ENCODE peak calls at places on chromosome 12, in ten cellular contexts. G is fibroblast of lung, W is H1, F is DND-41, Z is astrocyte, Q is GM23248, I is MM.1S, P is HepG2, X is neural progenitor cell, N is K562. B is an unnamed sample.

GRCh38 chr12:130879212-130879686 is 7.4 kb downstream of the RAN start:
- DNase-seq in W (no peak), I (peak; percentile 78), G (no peak), N (no peak), P (no peak), F (no peak), Z (no peak), X (no peak), Q (no peak), B (no peak)

GRCh38 chr12:112008918-112009317 is 4.0 kb downstream of the TMEM116 start:
- DNase-seq in Q (no peak), F (no peak), X (no peak), W (no peak), G (no peak), Z (no peak), N (no peak), I (no peak), P (no peak), B (no peak)

GRCh38 chr12:95446511-95446910 is 27.4 kb upstream of the METAP2 start:
- DNase-seq in X (peak; percentile 77), G (peak; percentile 44), F (no peak), N (peak; percentile 30), Q (no peak), W (peak; percentile 5), Z (peak; percentile 15), I (no peak), P (peak; percentile 25), B (no peak)

GRCh38 chr12:547883-548470 is 88.2 kb downstream of the B4GALNT3 start:
- DNase-seq in Q (no peak), X (no peak), P (no peak), G (no peak), I (no peak), N (no peak), W (no peak), Z (no peak), F (no peak), B (no peak)

GRCh38 chr12:76455582-76456345 is 103.8 kb downstream of the OSBPL8 start:
- DNase-seq in G (peak; percentile 90), Z (peak; percentile 90), I (peak; percentile 53), P (peak; percentile 62), Q (peak; percentile 93), W (no peak), F (peak; percentile 8), X (peak; percentile 60), N (peak; percentile 19), B (peak; percentile 95)

GRCh38 chr12:55629058-55629841 is 7.4 kb upstream of the OR10P1 start:
- DNase-seq in W (no peak), I (no peak), P (no peak), Z (no peak), N (no peak), X (no peak), Q (peak; percentile 11), F (no peak), G (no peak), B (no peak)

GRCh38 chr12:13004986-13005385 is 4.9 kb upstream of the HEBP1 start:
- DNase-seq in G (no peak), F (no peak), X (no peak), Q (no peak), Z (no peak), N (no peak), W (no peak), I (no peak), P (no peak), B (no peak)

GRCh38 chr12:132602578-132603239 is 7.7 kb downstream of the LRCOL1 start:
- DNase-seq in Q (no peak), F (no peak), N (no peak), G (no peak), P (no peak), W (no peak), X (peak; percentile 53), Z (no peak), I (no peak), B (no peak)

GRCh38 chr12:112894128-112894527 is 12.6 kb upstream of the OAS1 start:
- DNase-seq in Q (no peak), I (peak; percentile 25), Z (no peak), G (no peak), F (no peak), P (no peak), N (no peak), W (no peak), X (no peak), B (no peak)

GRCh38 chr12:5251092-5251491 is 180.8 kb upstream of the NTF3 start:
- DNase-seq in W (no peak), Q (no peak), G (no peak), F (no peak), X (no peak), I (no peak), P (no peak), N (no peak), Z (no peak), B (no peak)

GRCh38 chr12:13102481-13103195 is 829 bp downstream of the GSG1 start:
- DNase-seq in W (no peak), G (peak; percentile 66), I (no peak), P (no peak), Q (peak; percentile 68), Z (no peak), X (no peak), F (no peak), N (no peak), B (no peak)

GRCh38 chr12:69097619-69098368 is 141.6 kb upstream of the CPSF6 start:
- DNase-seq in X (no peak), F (no peak), Z (peak; percentile 82), Q (peak; percentile 72), W (no peak), I (no peak), P (no peak), N (no peak), G (no peak), B (peak; percentile 63)

GRCh38 chr12:15268927-15269552 is 47.8 kb upstream of the RERG start:
- DNase-seq in P (peak; percentile 64), X (peak; percentile 73), W (no peak), Q (peak; percentile 72), Z (peak; percentile 43), N (peak; percentile 37), I (peak; percentile 67), G (peak; percentile 87), F (peak; percentile 53), B (peak; percentile 56)

GRCh38 chr12:84986586-84986985 is 49.5 kb downstream of the TSPAN19 start:
- DNase-seq in W (no peak), G (peak; percentile 82), F (no peak), X (no peak), Z (no peak), I (no peak), N (no peak), Q (peak; percentile 40), P (no peak), B (no peak)

GRCh38 chr12:55227643-55228042 is 6.8 kb downstream of the OR10A7 start:
- DNase-seq in X (no peak), G (peak; percentile 9), F (no peak), N (no peak), P (no peak), Q (no peak), Z (no peak), I (no peak), W (no peak), B (no peak)

GRCh38 chr12:7175493-7175892 is 14.0 kb upstream of the PEX5 start:
- DNase-seq in F (no peak), N (no peak), W (no peak), G (peak; percentile 12), Z (no peak), X (no peak), I (no peak), Q (peak; percentile 72), P (no peak), B (peak; percentile 17)

GRCh38 chr12:11853126-11853525 is 203.7 kb downstream of the ETV6 start:
- DNase-seq in F (no peak), I (no peak), Z (no peak), P (no peak), W (no peak), N (no peak), G (no peak), Q (no peak), X (no peak), B (no peak)
- H3K9ac ChIP-seq in F (no peak overlapping the region), I (no peak overlapping the region), Z (no peak overlapping the region), P (no peak overlapping the region), W (no peak overlapping the region), N (no peak overlapping the region), G (no peak overlapping the region), Q (no peak overlapping the region), X (no peak overlapping the region), B (no peak overlapping the region)

DNA sequence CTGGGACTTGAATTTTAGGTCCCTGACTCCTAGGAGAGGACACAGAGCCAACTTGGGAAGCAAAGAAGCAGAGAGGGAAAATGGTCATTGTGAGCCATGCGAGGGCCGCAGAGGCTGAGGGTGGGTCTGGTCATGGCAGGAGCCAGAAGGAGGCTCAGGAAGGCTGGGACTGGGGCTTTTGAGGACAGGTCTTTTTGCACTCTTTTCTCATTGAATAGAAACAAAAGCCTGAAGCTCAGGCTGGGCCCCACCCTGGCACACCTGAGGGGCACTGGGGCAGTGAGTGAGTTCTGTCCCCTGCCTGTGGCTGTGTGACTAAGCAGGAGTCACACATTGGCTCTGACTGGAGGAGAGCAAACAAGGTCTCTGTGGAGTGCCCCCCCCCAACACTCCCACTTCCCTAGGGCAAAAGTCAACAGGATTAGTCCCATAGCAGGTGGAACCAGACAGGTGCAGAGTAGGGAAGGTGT is 2.8 kb downstream of the KRT7 start:
- DNase-seq in G (no peak), N (no peak), I (no peak), F (no peak), P (no peak), Z (no peak), X (no peak), W (no peak), Q (no peak), B (peak; percentile 95)
- H4K20me1 ChIP-seq in G (no peaks in the 10 kb centered on the region), N (peaks cover 14% of the 10 kb centered on the region), I (no peaks in the 10 kb centered on the region), F (no peaks in the 10 kb centered on the region), P (no peaks in the 10 kb centered on the region), Z (no peaks in the 10 kb centered on the region), X (no peaks in the 10 kb centered on the region), W (no peaks in the 10 kb centered on the region), Q (no peaks in the 10 kb centered on the region), B (peaks cover 36% of the 10 kb centered on the region)

DNA sequence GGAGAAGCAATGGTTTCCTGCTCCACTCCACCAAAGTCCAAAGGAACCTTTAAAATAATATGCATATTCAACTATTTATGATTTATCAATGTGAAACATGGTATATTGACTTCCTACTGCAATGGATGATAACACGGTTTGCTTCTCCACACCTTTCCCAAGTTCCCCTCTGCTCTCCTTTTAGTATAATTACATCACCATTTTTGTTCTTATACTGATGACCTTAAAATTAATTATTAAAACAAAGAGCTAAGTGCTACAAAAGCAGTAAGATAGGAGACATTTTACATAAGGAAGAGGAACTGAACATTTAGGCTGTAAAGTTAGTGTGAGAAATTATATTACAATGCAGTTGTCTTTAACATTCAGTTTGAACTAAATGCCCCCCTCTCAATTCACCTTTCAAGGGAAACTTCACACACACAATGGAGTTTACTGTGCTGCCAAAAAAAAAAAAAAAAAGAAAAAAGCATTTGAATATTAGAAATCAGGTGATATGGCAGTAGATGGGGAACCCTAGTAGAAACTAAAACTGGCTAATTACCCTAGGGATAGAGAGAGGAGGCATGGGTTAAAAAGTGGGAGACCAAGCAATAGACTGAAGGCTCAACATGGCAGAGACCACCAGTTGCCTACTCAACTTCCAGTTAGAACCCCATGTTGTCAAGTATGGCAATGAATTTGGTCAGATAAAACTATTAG is 37.1 kb upstream of the STK38L start:
- DNase-seq in Z (no peak), X (no peak), N (no peak), I (no peak), G (no peak), F (no peak), P (no peak), W (no peak), Q (no peak), B (no peak)
- H3K9ac ChIP-seq in Z (no peak overlapping the region), X (no peak overlapping the region), N (no peak overlapping the region), I (no peak overlapping the region), G (no peak overlapping the region), F (no peak overlapping the region), P (no peak overlapping the region), W (no peak overlapping the region), Q (no peak overlapping the region), B (no peak overlapping the region)

GRCh38 chr12:120839503-120839902 is 64.7 kb downstream of the SPPL3 start:
- DNase-seq in W (no peak), F (no peak), P (no peak), I (no peak), X (no peak), Z (no peak), G (no peak), Q (no peak), N (no peak), B (no peak)
- H4K20me1 ChIP-seq in W (peaks cover 2% of the 10 kb centered on the region), F (peaks cover 50% of the 10 kb centered on the region), P (peaks cover 4% of the 10 kb centered on the region), I (no peaks in the 10 kb centered on the region), X (peaks cover 59% of the 10 kb centered on the region), Z (peaks cover 53% of the 10 kb centered on the region), G (peaks cover 2% of the 10 kb centered on the region), Q (peaks cover 11% of the 10 kb centered on the region), N (peaks cover 10% of the 10 kb centered on the region), B (no peaks in the 10 kb centered on the region)

B was measured in PC-3.